ENCODE peak calls at places on chromosomes 11 and 22, in five cellular contexts. X is cardiac muscle cell, M is brain microvascular endothelial cell, I is prostate gland, Q is heart left ventricle. K is an unnamed sample.

GRCh38 chr22:27388090-27388600 is 413.4 kb downstream of the MN1 start:
- DNase-seq in X (no peak), M (no peak), Q (no peak), I (no peak), K (no peak)

GRCh38 chr22:27247691-27248434 is 553.7 kb downstream of the MN1 start:
- DNase-seq in X (no peak), Q (peak), M (no peak), I (no peak), K (no peak)

GRCh38 chr22:46581580-46582244 is 38.5 kb upstream of the GRAMD4 start:
- DNase-seq in X (no peak), M (no peak), Q (peak), I (no peak), K (no peak)

GRCh38 chr22:23698673-23699235 is 7.9 kb downstream of the RGL4 start:
- DNase-seq in M (no peak), X (no peak), Q (no peak), I (no peak), K (no peak)

GRCh38 chr11:33934450-33934849 is 42.6 kb upstream of the LMO2 start:
- DNase-seq in M (no peak), Q (no peak), X (no peak), I (no peak), K (no peak)

GRCh38 chr22:11360632-11361031 is 4167.4 kb upstream of the OR11H1 start:
- DNase-seq in X (no peak), Q (no peak), I (no peak), M (no peak), K (no peak)

GRCh38 chr11:538431-539051 is 1.2 kb downstream of the LRRC56 start:
- DNase-seq in X (no peak), Q (no peak), I (no peak), M (no peak), K (no peak)

GRCh38 chr11:85844439-85845051 is 10.6 kb upstream of the CCDC83 start:
- DNase-seq in X (no peak), Q (no peak), I (no peak), M (peak), K (no peak)

GRCh38 chr11:12137005-12137690 is 26.8 kb downstream of the MICAL2 start:
- DNase-seq in I (peak), Q (no peak), X (no peak), M (no peak), K (no peak)

GRCh38 chr22:40684728-40685127 is 5.4 kb downstream of the MCHR1 start:
- DNase-seq in Q (no peak), X (no peak), I (no peak), M (no peak), K (no peak)

GRCh38 chr22:38987171-38987895 is 5.2 kb downstream of the APOBEC3B start:
- DNase-seq in M (no peak), X (no peak), I (no peak), Q (no peak), K (no peak)

GRCh38 chr22:47439643-47440265 is 677.3 kb downstream of the TBC1D22A start:
- DNase-seq in M (no peak), I (no peak), Q (no peak), X (no peak), K (no peak)

GRCh38 chr11:31557991-31558390 is 48.4 kb downstream of the ELP4 start:
- DNase-seq in X (no peak), M (no peak), I (no peak), Q (no peak), K (no peak)

GRCh38 chr11:5274340-5274739 is 4.6 kb upstream of the HBE1 start:
- DNase-seq in Q (no peak), X (no peak), I (no peak), M (no peak), K (no peak)

GRCh38 chr22:40345271-40345670 is 1.0 kb upstream of the ADSL start:
- DNase-seq in Q (no peak), M (no peak), I (no peak), X (no peak), K (no peak)

GRCh38 chr11:117859061-117859460 is 17.4 kb downstream of the FXYD6 start:
- DNase-seq in Q (peak), X (no peak), I (no peak), M (no peak), K (no peak)

GRCh38 chr11:39412117-39412516 is 2047.3 kb downstream of the LRRC4C start:
- DNase-seq in I (no peak), X (no peak), Q (no peak), M (no peak), K (no peak)

GRCh38 chr22:30196141-30196866 is 50.3 kb downstream of the LIF start:
- DNase-seq in I (peak), Q (peak), M (peak), X (peak), K (no peak)

GRCh38 chr11:126307706-126308105 is 3.8 kb downstream of the DCPS start:
- DNase-seq in Q (no peak), X (peak), M (peak), I (no peak), K (no peak)

GRCh38 chr11:129190087-129190486 is 2.0 kb downstream of the ARHGAP32 start:
- DNase-seq in M (no peak), I (no peak), Q (no peak), X (no peak), K (no peak)

GRCh38 chr11:85407648-85408047 is 219.5 kb downstream of the DLG2 start:
- DNase-seq in I (no peak), Q (no peak), M (no peak), X (peak), K (no peak)

GRCh38 chr11:122097419-122098001 is 18.5 kb downstream of the BLID start:
- DNase-seq in X (no peak), M (no peak), Q (no peak), I (peak), K (no peak)

GRCh38 chr11:117510646-117511045 is 183.0 kb downstream of the CEP164 start:
- DNase-seq in I (no peak), X (no peak), M (no peak), Q (no peak), K (no peak)

GRCh38 chr11:48028909-48029685 is 48.7 kb downstream of the PTPRJ start:
- DNase-seq in X (no peak), M (no peak), I (no peak), Q (no peak), K (no peak)

GRCh38 chr11:612201-612960 is 3.4 kb downstream of the IRF7 start:
- DNase-seq in Q (no peak), M (no peak), I (no peak), X (no peak), K (no peak)

GRCh38 chr11:59197990-59198389 is 14.7 kb downstream of the MPEG1 start:
- DNase-seq in X (peak), Q (peak), M (peak), I (peak), K (no peak)

GRCh38 chr22:43092085-43092484 is 2.9 kb upstream of the TTLL1 start:
- DNase-seq in X (no peak), Q (no peak), I (no peak), M (no peak), K (no peak)

GRCh38 chr22:43090130-43090789 is 1.1 kb upstream of the TTLL1 start:
- DNase-seq in M (peak), Q (peak), I (peak), X (no peak), K (no peak)

GRCh38 chr22:43088616-43088978 is 594 bp downstream of the TTLL1 start:
- DNase-seq in I (no peak), X (no peak), Q (no peak), M (no peak), K (no peak)

GRCh38 chr22:43085658-43086606 is 3.3 kb downstream of the TTLL1 start:
- DNase-seq in M (no peak), X (peak), I (no peak), Q (peak), K (no peak)

GRCh38 chr22:43088979-43089717 is at the start of gene TTLL1:
- DNase-seq in M (peak), X (peak), I (peak), Q (peak), K (peak)
- TF ChIP-seq CTCF in M (peak), X (no peak), I (no peak), Q (no peak), K (no peak)

GRCh38 chr22:36528336-36528735 is 630 bp downstream of the EIF3D start:
- DNase-seq in X (peak), Q (no peak), I (no peak), M (no peak), K (no peak)

DNA sequence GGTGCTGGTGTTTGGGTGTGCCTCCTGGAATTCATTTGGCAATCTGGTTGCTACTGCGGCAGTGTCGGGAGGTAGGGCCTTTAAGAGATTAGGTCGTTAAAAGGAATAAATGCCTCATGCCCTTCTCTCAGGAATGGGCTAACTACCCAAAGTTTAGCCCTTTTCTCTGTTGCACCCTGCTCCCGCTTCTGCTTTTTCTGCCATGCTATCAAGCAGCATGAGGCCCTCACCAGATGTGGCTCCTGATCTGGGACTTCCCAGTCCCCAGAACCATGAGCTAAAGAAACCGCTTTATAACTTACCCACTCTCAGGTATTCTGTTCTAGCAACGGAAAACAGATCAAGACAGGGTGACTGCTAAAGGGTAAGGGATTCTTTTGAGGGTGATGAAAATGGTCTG is 6.3 kb downstream of the EIF3D start:
- DNase-seq in M (no peak), I (no peak), Q (no peak), X (no peak), K (no peak)
- TF ChIP-seq CTCF in M (no peak), I (no peak), Q (no peak), X (no peak), K (no peak)

DNA sequence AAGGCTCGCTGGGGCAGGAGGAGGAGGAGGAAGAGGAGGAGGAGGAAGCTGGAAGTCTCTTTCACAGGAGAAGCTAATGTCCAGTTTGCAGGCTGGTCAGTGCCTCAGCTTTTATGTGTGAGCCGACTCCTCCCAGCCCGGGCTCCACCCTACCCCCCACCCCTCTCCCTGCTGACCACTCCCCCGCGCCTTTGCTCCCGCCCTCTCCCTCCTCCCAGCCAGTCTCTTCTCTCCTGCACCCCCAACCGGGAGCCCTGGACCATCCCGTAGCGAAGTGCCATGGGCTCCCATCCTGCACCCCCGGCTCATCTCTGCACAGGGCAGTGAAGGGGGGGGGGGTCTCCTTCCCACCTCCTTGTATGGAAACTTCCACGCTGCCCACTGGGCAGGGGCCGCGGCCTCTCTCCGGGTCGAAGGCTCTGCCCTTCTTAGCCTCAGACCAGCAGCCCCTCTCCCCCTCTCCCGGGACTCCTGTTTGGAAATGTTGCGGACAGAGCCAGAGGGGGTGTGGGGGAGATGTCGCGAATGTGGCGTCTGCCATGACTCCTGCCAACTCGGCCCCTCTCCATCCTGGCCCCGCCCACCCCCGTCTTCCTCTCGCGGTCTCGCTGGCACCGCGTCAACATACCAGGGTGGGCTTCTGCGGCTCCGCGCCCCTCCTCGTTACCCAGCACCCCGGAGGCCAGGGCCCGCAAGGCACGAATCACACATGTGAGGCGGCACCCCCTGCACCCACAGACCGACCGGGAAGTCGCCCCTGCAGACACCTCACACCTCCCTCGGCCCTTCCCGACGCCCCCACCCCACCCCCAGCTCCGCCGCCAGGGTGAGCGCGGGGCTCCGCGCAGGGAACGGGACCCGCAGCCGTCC is 1.8 kb downstream of the IGF2 start:
- DNase-seq in M (peak), I (peak), Q (peak), X (peak), K (no peak)
- TF ChIP-seq CTCF in M (no peak), I (no peak), Q (no peak), X (no peak), K (no peak)

GRCh38 chr11:64119748-64120147 is 46.2 kb downstream of the MACROD1 start:
- DNase-seq in Q (no peak), I (no peak), X (no peak), M (no peak), K (no peak)

GRCh38 chr11:64122411-64123101 is 43.4 kb downstream of the MACROD1 start:
- DNase-seq in M (no peak), Q (no peak), I (no peak), X (peak), K (no peak)

GRCh38 chr11:64123102-64123434 is 42.8 kb downstream of the MACROD1 start:
- DNase-seq in X (no peak), Q (peak), M (no peak), I (peak), K (no peak)

GRCh38 chr11:64121637-64122410 is 44.1 kb downstream of the MACROD1 start:
- DNase-seq in X (no peak), M (peak), Q (no peak), I (no peak), K (no peak)

GRCh38 chr11:64120951-64121569 is 44.9 kb downstream of the MACROD1 start:
- DNase-seq in Q (peak), X (no peak), I (peak), M (no peak), K (no peak)
- TF ChIP-seq CTCF in Q (no peak), X (no peak), I (no peak), M (no peak), K (no peak)

GRCh38 chr11:120695426-120695825 is 183.9 kb downstream of the GRIK4 start:
- DNase-seq in I (no peak), M (no peak), X (no peak), Q (no peak), K (no peak)

GRCh38 chr11:120698918-120699317 is 187.4 kb downstream of the GRIK4 start:
- DNase-seq in X (no peak), Q (no peak), I (no peak), M (no peak), K (no peak)

GRCh38 chr11:120694706-120695105 is 183.2 kb downstream of the GRIK4 start:
- DNase-seq in X (no peak), M (no peak), I (no peak), Q (no peak), K (no peak)

GRCh38 chr11:120696597-120696996 is 185.0 kb downstream of the GRIK4 start:
- DNase-seq in X (no peak), I (no peak), M (no peak), Q (no peak), K (no peak)
- TF ChIP-seq CTCF in X (no peak), I (no peak), M (no peak), Q (no peak), K (no peak)

GRCh38 chr11:75261474-75261847 is 20.9 kb downstream of the TPBGL start:
- DNase-seq in X (no peak), M (no peak), I (no peak), Q (no peak), K (no peak)
- TF ChIP-seq CTCF in X (no peak), M (no peak), I (no peak), Q (no peak), K (no peak)

DNA sequence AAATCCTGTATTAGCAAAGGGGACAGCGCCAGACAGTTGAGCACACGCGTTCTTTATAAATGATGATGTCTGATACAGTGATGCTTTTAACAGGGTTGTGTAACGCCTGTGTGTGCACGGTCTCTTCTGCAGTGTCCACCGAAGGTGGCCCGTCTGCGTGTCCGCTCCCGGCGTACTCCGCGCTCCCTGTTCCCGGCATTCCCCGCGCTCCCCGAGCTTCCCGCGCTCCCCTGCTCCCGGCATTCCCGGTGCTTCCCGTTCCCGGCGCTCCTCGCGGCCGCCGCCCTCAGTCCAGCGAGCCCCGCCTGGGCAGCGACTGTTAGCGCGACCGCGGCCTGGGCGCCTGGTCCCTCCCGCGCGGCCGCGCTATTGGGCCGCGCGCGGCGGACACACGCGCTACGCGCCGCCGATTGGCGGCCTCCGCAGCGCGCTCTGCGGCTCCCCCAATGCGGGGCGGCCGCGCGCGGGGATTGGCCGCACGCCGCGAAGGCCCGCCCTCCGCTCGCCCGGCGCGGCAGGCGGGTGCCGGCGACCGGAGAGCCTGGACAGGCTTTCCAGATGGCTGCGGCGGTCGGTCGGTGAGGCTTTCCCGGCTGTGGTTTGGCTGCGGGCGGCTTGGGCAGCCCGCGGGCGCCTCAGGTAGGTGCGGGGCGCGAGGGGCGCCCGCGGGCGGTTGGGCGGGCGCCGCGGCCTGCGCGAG is at the start of gene DGCR8:
- DNase-seq in M (peak), I (peak), X (peak), Q (peak), K (peak)
- TF ChIP-seq CTCF in M (no peak), I (no peak), X (no peak), Q (no peak), K (no peak)

GRCh38 chr11:62622476-62622875 is 690 bp upstream of the B3GAT3 start:
- DNase-seq in M (no peak), X (no peak), Q (no peak), I (no peak), K (no peak)
- TF ChIP-seq CTCF in M (no peak), X (no peak), Q (no peak), I (no peak), K (no peak)

K was measured in activated B cell treated with CpG ODN at 0.5 μM for 24 hours.